ENCODE peak calls at places on chromosomes 2 and 18, in four cellular contexts. C is hippocampal formation, R is EL, Q is ecto neural progenitor cell. S is an unnamed sample.

GRCh38 chr18:57998461-57998860 is 45.6 kb upstream of the NEDD4L start:
- DNase-seq in C (no peak), R (peak), Q (no peak), S (no peak)

GRCh38 chr18:79987566-79987965 is 797 bp downstream of the TXNL4A start:
- DNase-seq in C (no peak), R (peak), Q (no peak), S (no peak)

GRCh38 chr2:105179469-105180372 is 61.8 kb upstream of the GPR45 start:
- DNase-seq in C (no peak), R (peak), Q (no peak), S (peak)

GRCh38 chr2:14514001-14514400 is 118.5 kb upstream of the LRATD1 start:
- DNase-seq in C (no peak), R (no peak), Q (no peak), S (peak)

GRCh38 chr18:41396861-41397260 is 558.2 kb upstream of the PIK3C3 start:
- DNase-seq in C (no peak), R (no peak), Q (no peak), S (no peak)

GRCh38 chr18:3248062-3248669 is 565 bp downstream of the MYL12A start:
- DNase-seq in C (no peak), R (no peak), Q (no peak), S (no peak)

GRCh38 chr2:40220177-40220925 is 231.5 kb downstream of the SLC8A1 start:
- DNase-seq in C (no peak), R (peak), Q (no peak), S (no peak)

GRCh38 chr2:31012384-31012783 is 125.9 kb downstream of the GALNT14 start:
- DNase-seq in C (no peak), R (no peak), Q (no peak), S (no peak)

GRCh38 chr2:84830095-84830494 is 50.8 kb downstream of the TRABD2A start:
- DNase-seq in C (no peak), R (peak), Q (no peak), S (no peak)

GRCh38 chr2:162582357-162582798 is 238.4 kb downstream of the GCA start:
- DNase-seq in C (no peak), R (no peak), Q (no peak), S (no peak)

GRCh38 chr2:79935771-79936657 is 368.5 kb downstream of the LRRTM1 start:
- DNase-seq in C (peak), R (peak), Q (peak), S (no peak)

GRCh38 chr2:63589148-63589972 is 597 bp downstream of the MDH1 start:
- DNase-seq in C (no peak), R (peak), Q (no peak), S (no peak)

GRCh38 chr18:58567453-58568196 is 61.3 kb downstream of the ALPK2 start:
- DNase-seq in C (no peak), R (peak), Q (no peak), S (no peak)

S was measured in esophagus muscularis mucosa.